ENCODE peak calls at places on chromosomes 12 and 14, in ten cellular contexts. R, L, M, S, E, P, B, H, T and X are unnamed samples.

GRCh38 chr12:111792155-111792876 is 25.6 kb downstream of the ALDH2 start:
- DNase-seq in R (no peak), L (no peak), M (no peak), S (no peak), E (peak; percentile 43), P (no peak), B (peak; percentile 96), H (no peak), T (no peak), X (no peak)

GRCh38 chr12:109115758-109116610 is at the start of gene ACACB:
- DNase-seq in R (no peak), L (no peak), M (no peak), S (no peak), E (peak; percentile 33), P (no peak), B (peak; percentile 71), H (no peak), T (no peak), X (no peak)

GRCh38 chr14:31567651-31568050 is 6.4 kb downstream of the NUBPL start:
- DNase-seq in R (no peak), L (no peak), M (no peak), S (no peak), E (no peak), P (no peak), B (no peak), H (no peak), T (no peak), X (no peak)

GRCh38 chr14:102759416-102759815 is 17.8 kb upstream of the TRAF3 start:
- DNase-seq in R (no peak), L (no peak), M (no peak), S (no peak), E (peak; percentile 55), P (no peak), B (no peak), H (no peak), T (no peak), X (no peak)

GRCh38 chr14:103257211-103257962 is 76.7 kb upstream of the EIF5 start:
- DNase-seq in R (no peak), L (no peak), M (no peak), S (no peak), E (no peak), P (no peak), B (no peak), H (peak; percentile 4), T (peak; percentile 78), X (no peak)

GRCh38 chr12:22377731-22378496 is 43.4 kb upstream of the ST8SIA1 start:
- DNase-seq in R (no peak), L (no peak), M (no peak), S (no peak), E (no peak), P (peak; percentile 33), B (no peak), H (peak; percentile 7), T (no peak), X (no peak)

GRCh38 chr14:48398675-48399282 is 723.4 kb upstream of the MDGA2 start:
- DNase-seq in R (peak; percentile 51), L (peak; percentile 33), M (no peak), S (peak; percentile 12), E (peak; percentile 36), P (peak; percentile 36), B (peak; percentile 15), H (peak; percentile 46), T (no peak), X (peak; percentile 27)

GRCh38 chr12:5996459-5996858 is 51.4 kb upstream of the ANO2 start:
- DNase-seq in R (no peak), L (no peak), M (no peak), S (no peak), E (no peak), P (no peak), B (no peak), H (no peak), T (no peak), X (no peak)

GRCh38 chr12:74043343-74043742 is 494.3 kb upstream of the ATXN7L3B start:
- DNase-seq in R (peak; percentile 84), L (peak; percentile 55), M (no peak), S (no peak), E (no peak), P (peak; percentile 89), B (no peak), H (peak; percentile 37), T (peak; percentile 93), X (no peak)

DNA sequence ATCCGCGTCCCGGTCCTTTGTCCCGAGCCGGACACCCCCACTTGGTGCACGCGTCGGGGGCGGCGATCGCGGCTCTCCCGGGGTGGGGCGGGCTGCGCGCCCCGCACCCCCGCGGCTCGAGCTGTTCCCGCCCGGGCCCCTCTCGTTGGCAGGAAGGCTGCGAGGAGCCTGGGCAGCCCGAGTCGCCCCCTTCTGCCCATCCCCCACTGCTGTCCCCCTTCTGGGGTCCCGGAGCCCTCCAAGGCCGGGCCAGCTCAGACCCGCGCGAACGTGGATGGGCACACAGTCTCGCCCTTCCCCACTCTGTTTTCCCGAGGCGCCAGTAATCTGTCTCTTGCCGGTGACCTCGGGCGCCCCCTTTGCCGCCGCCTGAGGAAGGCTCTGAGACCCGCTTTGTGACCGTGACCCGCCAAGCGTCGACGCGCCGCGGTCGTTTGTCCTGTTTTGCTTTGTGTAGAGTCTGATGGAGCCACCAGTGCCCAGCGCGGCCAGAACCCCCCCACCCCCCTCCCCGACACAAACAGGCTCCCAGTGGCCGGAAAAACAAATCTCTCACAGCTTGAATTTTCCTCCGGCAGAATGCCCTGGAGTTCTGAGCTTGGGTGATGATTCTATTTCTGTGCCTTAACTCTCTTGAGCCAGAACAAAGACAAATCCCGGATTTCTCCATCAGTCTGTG is 610 bp downstream of the C14orf132 start:
- DNase-seq in R (no peak), L (no peak), M (no peak), S (peak; percentile 41), E (peak; percentile 65), P (peak; percentile 43), B (no peak), H (peak; percentile 28), T (no peak), X (peak; percentile 44)
- TF ChIP-seq CTCF in R (peak; percentile 28), L (peak; percentile 11), M (no peak), S (no peak), E (peak; percentile 34), P (peak; percentile 37), B (no peak), H (no peak), T (peak; percentile 38), X (no peak)

DNA sequence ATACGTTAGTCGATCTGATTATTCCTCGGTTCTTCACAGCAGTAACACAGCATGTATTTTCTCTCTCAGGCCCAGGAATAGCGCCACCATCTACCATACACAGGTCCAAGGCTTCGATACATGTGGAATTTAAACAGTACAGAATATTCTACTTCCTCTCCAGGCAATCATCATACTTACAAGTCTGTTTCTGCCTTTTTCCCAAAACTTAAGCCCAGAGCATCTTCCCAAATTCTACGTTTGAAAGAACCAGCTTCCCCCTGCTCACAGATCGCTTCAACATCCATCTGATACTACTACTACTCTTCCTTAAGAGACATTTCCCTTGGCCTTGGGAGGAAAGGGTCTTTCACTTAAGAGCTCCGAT is 626 bp downstream of the TXNDC16 start:
- DNase-seq in R (peak; percentile 20), L (no peak), M (no peak), S (peak; percentile 14), E (peak; percentile 25), P (peak; percentile 52), B (no peak), H (peak; percentile 44), T (no peak), X (peak; percentile 20)
- TF ChIP-seq CTCF in R (peak; percentile 52), L (no peak), M (no peak), S (no peak), E (peak; percentile 60), P (peak; percentile 50), B (no peak), H (peak; percentile 34), T (peak; percentile 49), X (no peak)

GRCh38 chr14:56168007-56168616 is 49.9 kb downstream of the PELI2 start:
- DNase-seq in R (no peak), L (no peak), M (no peak), S (no peak), E (no peak), P (no peak), B (no peak), H (no peak), T (no peak), X (no peak)
- TF ChIP-seq CTCF in R (no peak), L (no peak), M (no peak), S (no peak), E (no peak), P (no peak), B (no peak), H (no peak), T (no peak), X (no peak)

GRCh38 chr12:14779834-14780233 is 23.4 kb downstream of the WBP11 start:
- DNase-seq in R (no peak), L (no peak), M (no peak), S (no peak), E (no peak), P (no peak), B (no peak), H (no peak), T (no peak), X (no peak)

GRCh38 chr12:14784471-14784870 is 18.8 kb downstream of the WBP11 start:
- DNase-seq in R (no peak), L (no peak), M (no peak), S (no peak), E (no peak), P (no peak), B (no peak), H (no peak), T (no peak), X (no peak)

GRCh38 chr12:14782756-14783155 is 20.5 kb downstream of the WBP11 start:
- DNase-seq in R (no peak), L (no peak), M (no peak), S (no peak), E (no peak), P (no peak), B (no peak), H (no peak), T (no peak), X (no peak)

GRCh38 chr12:14780851-14781250 is 22.4 kb downstream of the WBP11 start:
- DNase-seq in R (no peak), L (no peak), M (no peak), S (no peak), E (no peak), P (no peak), B (no peak), H (no peak), T (no peak), X (no peak)

DNA sequence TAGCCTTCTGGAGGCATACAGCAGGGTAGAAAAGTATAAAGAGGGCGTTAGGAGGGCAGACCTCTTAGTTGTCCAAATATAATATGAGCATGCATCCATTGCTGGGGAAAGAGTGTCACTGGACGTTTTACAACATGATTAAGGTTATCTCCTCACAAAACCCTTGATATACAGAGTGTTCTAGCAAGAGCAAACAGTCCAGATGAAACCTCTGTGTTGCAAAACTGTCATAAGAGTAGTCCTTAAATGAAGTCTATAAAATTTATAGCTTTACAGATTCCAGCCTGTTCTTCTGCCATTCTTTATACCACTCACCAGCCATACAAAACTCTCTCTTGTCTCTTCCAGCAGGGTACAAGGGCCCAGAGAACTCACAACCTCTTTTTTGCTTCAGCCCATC is 21.7 kb downstream of the WBP11 start:
- DNase-seq in R (no peak), L (no peak), M (no peak), S (no peak), E (no peak), P (no peak), B (no peak), H (no peak), T (no peak), X (no peak)
- TF ChIP-seq CTCF in R (no peak), L (no peak), M (no peak), S (no peak), E (no peak), P (no peak), B (no peak), H (no peak), T (no peak), X (no peak)

GRCh38 chr12:53174881-53175491 is 5.5 kb upstream of the ZNF740 start:
- DNase-seq in R (no peak), L (no peak), M (no peak), S (no peak), E (no peak), P (no peak), B (peak; percentile 48), H (peak; percentile 36), T (no peak), X (no peak)
- TF ChIP-seq CTCF in R (no peak), L (peak; percentile 41), M (no peak), S (no peak), E (peak; percentile 50), P (peak; percentile 29), B (peak; percentile 47), H (peak; percentile 28), T (peak; percentile 24), X (peak; percentile 10)